ENCODE peak calls at places on chromosome 5, in six cellular contexts. A is DMS 273 treated with DMSO at 0.1 percent for 48 hours, X is AG10803, V is T follicular helper cell, U is adrenal gland, M is coronary artery. G is an unnamed sample.

GRCh38 chr5:45639038-45639437 is 57.1 kb downstream of the HCN1 start:
- DNase-seq in A (peak; percentile 2), X (no peak), V (no peak), U (no peak), M (no peak), G (no peak)

GRCh38 chr5:91361055-91361701 is 21.9 kb downstream of the ARRDC3 start:
- DNase-seq in A (no peak), X (no peak), V (no peak), U (no peak), M (no peak), G (no peak)

GRCh38 chr5:170522211-170523128 is 18.6 kb downstream of the KCNIP1 start:
- DNase-seq in A (peak; percentile 44), X (peak; percentile 87), V (no peak), U (no peak), M (no peak), G (no peak)

GRCh38 chr5:111851616-111852015 is 94.6 kb upstream of the NREP start:
- DNase-seq in A (no peak), X (no peak), V (no peak), U (no peak), M (no peak), G (no peak)

GRCh38 chr5:138024117-138024516 is 8.8 kb downstream of the FAM13B start:
- DNase-seq in A (no peak), X (peak; percentile 34), V (no peak), U (no peak), M (no peak), G (no peak)

GRCh38 chr5:81208904-81209303 is 24.2 kb upstream of the CKMT2 start:
- DNase-seq in A (no peak), X (no peak), V (no peak), U (no peak), M (no peak), G (no peak)

GRCh38 chr5:35884125-35884788 is 27.6 kb downstream of the IL7R start:
- DNase-seq in A (no peak), X (peak; percentile 96), V (no peak), U (no peak), M (no peak), G (no peak)

GRCh38 chr5:141743652-141744333 is 61.8 kb upstream of the ARAP3 start:
- DNase-seq in A (no peak), X (no peak), V (no peak), U (no peak), M (no peak), G (no peak)

GRCh38 chr5:142969186-142969585 is 199.0 kb downstream of the ARHGAP26 start:
- DNase-seq in A (no peak), X (no peak), V (no peak), U (no peak), M (no peak), G (no peak)

GRCh38 chr5:123670981-123671557 is 159.1 kb downstream of the CSNK1G3 start:
- DNase-seq in A (peak; percentile 9), X (peak; percentile 35), V (peak; percentile 1), U (peak; percentile 40), M (no peak), G (no peak)

GRCh38 chr5:3741372-3741770 is 145.7 kb downstream of the IRX1 start:
- DNase-seq in A (no peak), X (no peak), V (no peak), U (no peak), M (no peak), G (no peak)

GRCh38 chr5:18961234-18961633 is 1026.8 kb downstream of the CDH18 start:
- DNase-seq in A (no peak), X (no peak), V (no peak), U (no peak), M (no peak), G (no peak)

GRCh38 chr5:44365351-44365750 is 23.9 kb downstream of the FGF10 start:
- DNase-seq in A (no peak), X (peak; percentile 59), V (no peak), U (no peak), M (no peak), G (no peak)

GRCh38 chr5:63262191-63262981 is 683.8 kb downstream of the LRRC70 start:
- DNase-seq in A (no peak), X (peak; percentile 67), V (no peak), U (no peak), M (no peak), G (no peak)

GRCh38 chr5:98510111-98510510 is 263.4 kb upstream of the RGMB start:
- DNase-seq in A (no peak), X (peak; percentile 39), V (no peak), U (no peak), M (no peak), G (no peak)

GRCh38 chr5:37370550-37370863 is 399 bp downstream of the NUP155 start:
- DNase-seq in A (no peak), X (no peak), V (no peak), U (no peak), M (no peak), G (no peak)

GRCh38 chr5:140075371-140075770 is 32.3 kb upstream of the NRG2 start:
- DNase-seq in A (no peak), X (peak; percentile 44), V (no peak), U (no peak), M (no peak), G (no peak)

GRCh38 chr5:67677422-67677970 is 480.9 kb upstream of the CD180 start:
- DNase-seq in A (peak; percentile 84), X (no peak), V (no peak), U (no peak), M (no peak), G (no peak)

GRCh38 chr5:37774912-37775483 is 64.8 kb downstream of the GDNF start:
- DNase-seq in A (no peak), X (peak; percentile 58), V (no peak), U (no peak), M (no peak), G (no peak)

GRCh38 chr5:91494447-91495001 is 111.4 kb upstream of the ARRDC3 start:
- DNase-seq in A (no peak), X (no peak), V (no peak), U (no peak), M (no peak), G (no peak)

GRCh38 chr5:173025651-173026050 is 30.5 kb upstream of the CREBRF start:
- DNase-seq in A (no peak), X (no peak), V (no peak), U (no peak), M (peak; percentile 29), G (no peak)

GRCh38 chr5:28707706-28708105 is 1669.3 kb upstream of the CDH9 start:
- DNase-seq in A (no peak), X (no peak), V (no peak), U (no peak), M (no peak), G (no peak)

GRCh38 chr5:163396941-163397340 is 40.5 kb upstream of the CCNG1 start:
- DNase-seq in A (no peak), X (no peak), V (no peak), U (no peak), M (no peak), G (no peak)

GRCh38 chr5:63916786-63917185 is 45.5 kb downstream of the HTR1A start:
- DNase-seq in A (no peak), X (peak; percentile 9), V (no peak), U (no peak), M (no peak), G (no peak)

GRCh38 chr5:111641533-111642230 is 115.3 kb downstream of the NREP start:
- DNase-seq in A (no peak), X (peak; percentile 88), V (no peak), U (no peak), M (no peak), G (no peak)

GRCh38 chr5:174047472-174047871 is 2.0 kb downstream of the NSG2 start:
- DNase-seq in A (no peak), X (no peak), V (no peak), U (no peak), M (no peak), G (no peak)

GRCh38 chr5:157926953-157927352 is 68.0 kb upstream of the CLINT1 start:
- DNase-seq in A (no peak), X (no peak), V (no peak), U (no peak), M (no peak), G (no peak)

GRCh38 chr5:72959257-72959656 is 3.4 kb downstream of the FCHO2 start:
- DNase-seq in A (no peak), X (no peak), V (no peak), U (no peak), M (no peak), G (no peak)

GRCh38 chr5:77400645-77401044 is 91.5 kb downstream of the WDR41 start:
- DNase-seq in A (no peak), X (peak; percentile 89), V (no peak), U (no peak), M (no peak), G (no peak)